ENCODE peak calls at places on chromosomes 1 and 21, in nine cellular contexts. S is HS-5, R is SW 1271, B is fibroblast of mammary gland, X is AG08395, F is glutamatergic neuron, C is WTC11, H is hepatic stellate cell, P is A172. N is an unnamed sample.
A peak's percentile ranks its signal among the peaks of the same experiment; 100 is the strongest.

GRCh38 chr1:16462773-16463330 is 22.3 kb downstream of the NECAP2 start:
- DNase-seq in S (no peak), R (no peak), B (no peak), X (no peak), F (no peak), C (no peak), H (no peak), P (no peak), N (no peak)

GRCh38 chr1:202807926-202808757 is at the start of gene KDM5B:
- DNase-seq in S (no peak), R (no peak), B (peak; percentile 66), X (peak; percentile 57), F (peak; percentile 84), C (peak; percentile 76), H (peak; percentile 81), P (peak; percentile 57), N (peak; percentile 44)

GRCh38 chr1:118049981-118050380 is 120.4 kb downstream of the WDR3 start:
- DNase-seq in S (no peak), R (no peak), B (peak; percentile 2), X (no peak), F (no peak), C (no peak), H (no peak), P (no peak), N (no peak)

GRCh38 chr21:34938079-34938764 is 110.9 kb downstream of the RUNX1 start:
- DNase-seq in S (no peak), R (no peak), B (peak; percentile 42), X (peak; percentile 30), F (no peak), C (no peak), H (no peak), P (peak; percentile 52), N (no peak)

GRCh38 chr1:240797050-240797449 is 185.1 kb upstream of the GREM2 start:
- DNase-seq in S (no peak), R (no peak), B (peak; percentile 51), X (no peak), F (no peak), C (no peak), H (no peak), P (peak; percentile 93), N (no peak)

GRCh38 chr1:40980453-40981121 is 1.1 kb downstream of the CTPS1 start:
- DNase-seq in S (no peak), R (no peak), B (peak; percentile 55), X (no peak), F (peak; percentile 31), C (peak; percentile 25), H (no peak), P (peak; percentile 31), N (peak; percentile 85)

GRCh38 chr1:20725189-20726106 is 7.1 kb downstream of the SH2D5 start:
- DNase-seq in S (peak; percentile 68), R (no peak), B (peak; percentile 89), X (peak; percentile 21), F (no peak), C (no peak), H (peak; percentile 59), P (peak; percentile 39), N (no peak)

GRCh38 chr1:52323731-52324130 is 42.3 kb downstream of the CC2D1B start:
- DNase-seq in S (no peak), R (no peak), B (no peak), X (no peak), F (no peak), C (no peak), H (no peak), P (no peak), N (no peak)

GRCh38 chr1:154951901-154952657 is 3.8 kb downstream of the PBXIP1 start:
- DNase-seq in S (no peak), R (no peak), B (no peak), X (no peak), F (no peak), C (no peak), H (no peak), P (no peak), N (no peak)

GRCh38 chr1:156114919-156115513 is 505 bp downstream of the LMNA start:
- DNase-seq in S (no peak), R (no peak), B (no peak), X (no peak), F (peak; percentile 53), C (peak; percentile 62), H (no peak), P (no peak), N (no peak)

GRCh38 chr1:68293609-68294353 is 61.5 kb upstream of the WLS start:
- DNase-seq in S (no peak), R (no peak), B (peak; percentile 23), X (no peak), F (peak; percentile 19), C (peak; percentile 83), H (peak; percentile 51), P (peak; percentile 45), N (no peak)

GRCh38 chr1:190436615-190437014 is 41.0 kb downstream of the BRINP3 start:
- DNase-seq in S (peak; percentile 34), R (no peak), B (peak; percentile 7), X (no peak), F (no peak), C (no peak), H (no peak), P (peak; percentile 53), N (no peak)